ENCODE peak calls at places on chromosomes 5 and 9, in nine cellular contexts. One of them, this sample, is unnamed.

GRCh38 chr5:41363343-41363986 is 146.9 kb downstream of the PLCXD3 start:
- DNase-seq in fibroblast of mammary gland: no peak
- DNase-seq in cardiac muscle cell: no peak
- DNase-seq in DMS153: no peak
- DNase-seq in T follicular helper cell: no peak
- DNase-seq in tibial artery: no peak
- DNase-seq in memory B cell: no peak
- DNase-seq in EH: no peak
- DNase-seq in MCF 10A: no peak
- DNase-seq in this sample: no peak

GRCh38 chr9:129944501-129945116 is 98.4 kb downstream of the FNBP1 start:
- DNase-seq in DMS153: no peak
- DNase-seq in fibroblast of mammary gland: no peak
- DNase-seq in T follicular helper cell: peak
- DNase-seq in EH: no peak
- DNase-seq in cardiac muscle cell: no peak
- DNase-seq in memory B cell: peak
- DNase-seq in MCF 10A: no peak
- DNase-seq in tibial artery: no peak
- DNase-seq in this sample: peak

GRCh38 chr5:60916646-60917045 is 28.2 kb downstream of the ERCC8 start:
- DNase-seq in EH: peak
- DNase-seq in MCF 10A: no peak
- DNase-seq in memory B cell: no peak
- DNase-seq in tibial artery: no peak
- DNase-seq in T follicular helper cell: no peak
- DNase-seq in DMS153: no peak
- DNase-seq in cardiac muscle cell: no peak
- DNase-seq in fibroblast of mammary gland: peak
- DNase-seq in this sample: no peak

GRCh38 chr9:97900738-97901565 is 21.3 kb downstream of the TRMO start:
- DNase-seq in cardiac muscle cell: peak
- DNase-seq in DMS153: no peak
- DNase-seq in tibial artery: no peak
- DNase-seq in fibroblast of mammary gland: peak
- DNase-seq in MCF 10A: peak
- DNase-seq in EH: peak
- DNase-seq in memory B cell: no peak
- DNase-seq in T follicular helper cell: no peak
- DNase-seq in this sample: no peak

GRCh38 chr9:121685795-121686377 is 34.5 kb downstream of the DAB2IP start:
- DNase-seq in cardiac muscle cell: no peak
- DNase-seq in T follicular helper cell: no peak
- DNase-seq in EH: no peak
- DNase-seq in DMS153: no peak
- DNase-seq in tibial artery: no peak
- DNase-seq in fibroblast of mammary gland: no peak
- DNase-seq in memory B cell: no peak
- DNase-seq in MCF 10A: no peak
- DNase-seq in this sample: no peak

GRCh38 chr5:52920929-52921328 is 68.2 kb upstream of the ITGA2 start:
- DNase-seq in fibroblast of mammary gland: peak
- DNase-seq in T follicular helper cell: no peak
- DNase-seq in DMS153: no peak
- DNase-seq in cardiac muscle cell: peak
- DNase-seq in tibial artery: no peak
- DNase-seq in MCF 10A: peak
- DNase-seq in EH: peak
- DNase-seq in memory B cell: no peak
- DNase-seq in this sample: no peak

GRCh38 chr5:138694146-138694545 is 59.1 kb upstream of the CTNNA1 start:
- DNase-seq in EH: no peak
- DNase-seq in DMS153: no peak
- DNase-seq in MCF 10A: no peak
- DNase-seq in fibroblast of mammary gland: no peak
- DNase-seq in T follicular helper cell: no peak
- DNase-seq in cardiac muscle cell: no peak
- DNase-seq in tibial artery: no peak
- DNase-seq in memory B cell: no peak
- DNase-seq in this sample: no peak

GRCh38 chr5:68449380-68449779 is 233.8 kb downstream of the PIK3R1 start:
- DNase-seq in T follicular helper cell: no peak
- DNase-seq in cardiac muscle cell: no peak
- DNase-seq in memory B cell: no peak
- DNase-seq in fibroblast of mammary gland: no peak
- DNase-seq in DMS153: no peak
- DNase-seq in MCF 10A: peak
- DNase-seq in EH: no peak
- DNase-seq in tibial artery: peak
- DNase-seq in this sample: no peak

GRCh38 chr5:69512740-69513260 is 20.2 kb downstream of the OCLN start:
- DNase-seq in cardiac muscle cell: peak
- DNase-seq in fibroblast of mammary gland: peak
- DNase-seq in tibial artery: no peak
- DNase-seq in EH: peak
- DNase-seq in T follicular helper cell: no peak
- DNase-seq in MCF 10A: peak
- DNase-seq in DMS153: no peak
- DNase-seq in memory B cell: no peak
- DNase-seq in this sample: no peak

GRCh38 chr9:107060026-107060425 is 197.1 kb downstream of the ZNF462 start:
- DNase-seq in MCF 10A: no peak
- DNase-seq in cardiac muscle cell: no peak
- DNase-seq in tibial artery: no peak
- DNase-seq in T follicular helper cell: no peak
- DNase-seq in memory B cell: no peak
- DNase-seq in EH: no peak
- DNase-seq in DMS153: no peak
- DNase-seq in fibroblast of mammary gland: no peak
- DNase-seq in this sample: no peak

GRCh38 chr5:77356740-77357139 is 135.4 kb downstream of the WDR41 start:
- DNase-seq in fibroblast of mammary gland: peak
- DNase-seq in T follicular helper cell: no peak
- DNase-seq in cardiac muscle cell: peak
- DNase-seq in MCF 10A: peak
- DNase-seq in EH: peak
- DNase-seq in memory B cell: no peak
- DNase-seq in tibial artery: no peak
- DNase-seq in DMS153: no peak
- DNase-seq in this sample: no peak

GRCh38 chr9:35826071-35826701 is 2.3 kb downstream of the FAM221B start:
- DNase-seq in DMS153: peak
- DNase-seq in MCF 10A: peak
- DNase-seq in memory B cell: peak
- DNase-seq in fibroblast of mammary gland: peak
- DNase-seq in T follicular helper cell: no peak
- DNase-seq in EH: peak
- DNase-seq in cardiac muscle cell: peak
- DNase-seq in tibial artery: no peak
- DNase-seq in this sample: no peak

GRCh38 chr9:23483566-23483965 is 342.5 kb downstream of the ELAVL2 start:
- DNase-seq in EH: no peak
- DNase-seq in MCF 10A: no peak
- DNase-seq in DMS153: no peak
- DNase-seq in cardiac muscle cell: no peak
- DNase-seq in fibroblast of mammary gland: no peak
- DNase-seq in memory B cell: no peak
- DNase-seq in T follicular helper cell: no peak
- DNase-seq in tibial artery: no peak
- DNase-seq in this sample: no peak

GRCh38 chr9:91682806-91683205 is 259.2 kb upstream of the NFIL3 start:
- DNase-seq in T follicular helper cell: no peak
- DNase-seq in MCF 10A: peak
- DNase-seq in DMS153: no peak
- DNase-seq in fibroblast of mammary gland: peak
- DNase-seq in EH: peak
- DNase-seq in memory B cell: no peak
- DNase-seq in cardiac muscle cell: peak
- DNase-seq in tibial artery: no peak
- DNase-seq in this sample: no peak

GRCh38 chr5:122896598-122897282 is 51.3 kb downstream of the SNX24 start:
- DNase-seq in T follicular helper cell: no peak
- DNase-seq in tibial artery: no peak
- DNase-seq in DMS153: no peak
- DNase-seq in memory B cell: no peak
- DNase-seq in fibroblast of mammary gland: peak
- DNase-seq in cardiac muscle cell: peak
- DNase-seq in EH: peak
- DNase-seq in MCF 10A: peak
- DNase-seq in this sample: no peak

GRCh38 chr9:101795147-101795546 is 56.7 kb upstream of the GRIN3A start:
- DNase-seq in memory B cell: no peak
- DNase-seq in fibroblast of mammary gland: peak
- DNase-seq in T follicular helper cell: no peak
- DNase-seq in cardiac muscle cell: no peak
- DNase-seq in DMS153: no peak
- DNase-seq in tibial artery: no peak
- DNase-seq in MCF 10A: no peak
- DNase-seq in EH: no peak
- DNase-seq in this sample: no peak

GRCh38 chr9:122217640-122218039 is 11.1 kb downstream of the LHX6 start:
- DNase-seq in MCF 10A: no peak
- DNase-seq in memory B cell: no peak
- DNase-seq in DMS153: peak
- DNase-seq in EH: no peak
- DNase-seq in T follicular helper cell: no peak
- DNase-seq in cardiac muscle cell: no peak
- DNase-seq in fibroblast of mammary gland: no peak
- DNase-seq in tibial artery: no peak
- DNase-seq in this sample: no peak

GRCh38 chr5:92332039-92332438 is 948.9 kb upstream of the ARRDC3 start:
- DNase-seq in T follicular helper cell: no peak
- DNase-seq in tibial artery: no peak
- DNase-seq in DMS153: no peak
- DNase-seq in memory B cell: no peak
- DNase-seq in EH: peak
- DNase-seq in cardiac muscle cell: no peak
- DNase-seq in MCF 10A: peak
- DNase-seq in fibroblast of mammary gland: peak
- DNase-seq in this sample: no peak

GRCh38 chr5:157143127-157143959 is 678 bp upstream of the MED7 start:
- DNase-seq in cardiac muscle cell: peak
- DNase-seq in DMS153: no peak
- DNase-seq in T follicular helper cell: peak
- DNase-seq in tibial artery: peak
- DNase-seq in MCF 10A: peak
- DNase-seq in fibroblast of mammary gland: peak
- DNase-seq in memory B cell: no peak
- DNase-seq in EH: peak
- DNase-seq in this sample: peak

GRCh38 chr5:127254729-127255284 is 35.8 kb upstream of the MEGF10 start:
- DNase-seq in cardiac muscle cell: no peak
- DNase-seq in T follicular helper cell: no peak
- DNase-seq in MCF 10A: peak
- DNase-seq in fibroblast of mammary gland: peak
- DNase-seq in memory B cell: no peak
- DNase-seq in tibial artery: no peak
- DNase-seq in EH: peak
- DNase-seq in DMS153: no peak
- DNase-seq in this sample: no peak

GRCh38 chr5:69454460-69455249 is 37.9 kb upstream of the OCLN start:
- DNase-seq in tibial artery: no peak
- DNase-seq in T follicular helper cell: no peak
- DNase-seq in DMS153: no peak
- DNase-seq in memory B cell: no peak
- DNase-seq in MCF 10A: no peak
- DNase-seq in cardiac muscle cell: no peak
- DNase-seq in fibroblast of mammary gland: no peak
- DNase-seq in EH: no peak
- DNase-seq in this sample: no peak

GRCh38 chr5:42807722-42808447 is 3.8 kb downstream of the SELENOP start:
- DNase-seq in tibial artery: no peak
- DNase-seq in fibroblast of mammary gland: no peak
- DNase-seq in memory B cell: no peak
- DNase-seq in EH: no peak
- DNase-seq in cardiac muscle cell: no peak
- DNase-seq in T follicular helper cell: no peak
- DNase-seq in MCF 10A: no peak
- DNase-seq in DMS153: no peak
- DNase-seq in this sample: no peak

GRCh38 chr5:38154615-38155204 is 103.6 kb upstream of the EGFLAM start:
- DNase-seq in T follicular helper cell: no peak
- DNase-seq in MCF 10A: peak
- DNase-seq in EH: no peak
- DNase-seq in memory B cell: no peak
- DNase-seq in fibroblast of mammary gland: no peak
- DNase-seq in cardiac muscle cell: no peak
- DNase-seq in DMS153: no peak
- DNase-seq in tibial artery: no peak
- DNase-seq in this sample: no peak

This sample was measured in effector CD4-positive, alpha-beta T cell.